ENCODE peak calls at places on chromosomes 5 and 9, in seven cellular contexts. One of them, this sample, is unnamed.

GRCh38 chr5:177390363-177391300 is 6.4 kb downstream of the SLC34A1 start:
- DNase-seq in upper lobe of left lung: no peak
- DNase-seq in transverse colon: peak; percentile 91
- DNase-seq in prostate gland: peak; percentile 82
- DNase-seq in breast epithelium: peak; percentile 84
- DNase-seq in HCT116: peak; percentile 81
- DNase-seq in stomach: peak; percentile 89
- DNase-seq in this sample: peak; percentile 95

GRCh38 chr9:110994771-110995241 is 43.5 kb downstream of the LPAR1 start:
- DNase-seq in breast epithelium: no peak
- DNase-seq in prostate gland: no peak
- DNase-seq in transverse colon: no peak
- DNase-seq in upper lobe of left lung: no peak
- DNase-seq in stomach: no peak
- DNase-seq in HCT116: no peak
- DNase-seq in this sample: no peak

GRCh38 chr9:37061763-37062162 is 27.7 kb upstream of the PAX5 start:
- DNase-seq in prostate gland: no peak
- DNase-seq in upper lobe of left lung: no peak
- DNase-seq in stomach: no peak
- DNase-seq in HCT116: no peak
- DNase-seq in breast epithelium: no peak
- DNase-seq in transverse colon: no peak
- DNase-seq in this sample: peak; percentile 37

GRCh38 chr5:104540448-104540847 is 977.9 kb upstream of the NUDT12 start:
- DNase-seq in transverse colon: peak; percentile 11
- DNase-seq in breast epithelium: no peak
- DNase-seq in upper lobe of left lung: no peak
- DNase-seq in prostate gland: no peak
- DNase-seq in HCT116: peak; percentile 40
- DNase-seq in stomach: no peak
- DNase-seq in this sample: no peak

GRCh38 chr9:20988916-20989315 is 42.5 kb downstream of the HACD4 start:
- DNase-seq in HCT116: no peak
- DNase-seq in breast epithelium: no peak
- DNase-seq in transverse colon: no peak
- DNase-seq in upper lobe of left lung: no peak
- DNase-seq in stomach: no peak
- DNase-seq in prostate gland: no peak
- DNase-seq in this sample: no peak

GRCh38 chr9:20693068-20693467 is 9.0 kb downstream of the FOCAD start:
- DNase-seq in HCT116: no peak
- DNase-seq in stomach: no peak
- DNase-seq in breast epithelium: no peak
- DNase-seq in transverse colon: no peak
- DNase-seq in prostate gland: no peak
- DNase-seq in upper lobe of left lung: no peak
- DNase-seq in this sample: no peak

GRCh38 chr5:39566891-39567290 is 142.1 kb upstream of the DAB2 start:
- DNase-seq in transverse colon: no peak
- DNase-seq in breast epithelium: no peak
- DNase-seq in upper lobe of left lung: no peak
- DNase-seq in stomach: no peak
- DNase-seq in prostate gland: no peak
- DNase-seq in HCT116: no peak
- DNase-seq in this sample: no peak

GRCh38 chr9:16013366-16013765 is 460.5 kb downstream of the CCDC171 start:
- DNase-seq in stomach: no peak
- DNase-seq in transverse colon: no peak
- DNase-seq in upper lobe of left lung: no peak
- DNase-seq in breast epithelium: no peak
- DNase-seq in prostate gland: no peak
- DNase-seq in HCT116: no peak
- DNase-seq in this sample: no peak

GRCh38 chr5:442335-443238 is at the start of gene EXOC3:
- DNase-seq in HCT116: peak; percentile 34
- DNase-seq in stomach: peak; percentile 77
- DNase-seq in prostate gland: peak; percentile 54
- DNase-seq in breast epithelium: no peak
- DNase-seq in transverse colon: peak; percentile 82
- DNase-seq in upper lobe of left lung: peak; percentile 96
- DNase-seq in this sample: no peak

GRCh38 chr9:130243015-130243881 is 22.3 kb upstream of the HMCN2 start:
- DNase-seq in upper lobe of left lung: no peak
- DNase-seq in HCT116: peak; percentile 47
- DNase-seq in prostate gland: peak; percentile 34
- DNase-seq in stomach: peak; percentile 82
- DNase-seq in transverse colon: peak; percentile 79
- DNase-seq in breast epithelium: peak; percentile 76
- DNase-seq in this sample: no peak

GRCh38 chr5:1300581-1301083 is 5.8 kb upstream of the TERT start:
- DNase-seq in stomach: no peak
- DNase-seq in HCT116: no peak
- DNase-seq in breast epithelium: peak; percentile 48
- DNase-seq in prostate gland: no peak
- DNase-seq in transverse colon: no peak
- DNase-seq in upper lobe of left lung: peak; percentile 43
- DNase-seq in this sample: no peak

GRCh38 chr5:81922790-81923398 is 48.9 kb upstream of the ATG10 start:
- DNase-seq in transverse colon: no peak
- DNase-seq in stomach: no peak
- DNase-seq in upper lobe of left lung: no peak
- DNase-seq in HCT116: no peak
- DNase-seq in prostate gland: no peak
- DNase-seq in breast epithelium: no peak
- DNase-seq in this sample: no peak

DNA sequence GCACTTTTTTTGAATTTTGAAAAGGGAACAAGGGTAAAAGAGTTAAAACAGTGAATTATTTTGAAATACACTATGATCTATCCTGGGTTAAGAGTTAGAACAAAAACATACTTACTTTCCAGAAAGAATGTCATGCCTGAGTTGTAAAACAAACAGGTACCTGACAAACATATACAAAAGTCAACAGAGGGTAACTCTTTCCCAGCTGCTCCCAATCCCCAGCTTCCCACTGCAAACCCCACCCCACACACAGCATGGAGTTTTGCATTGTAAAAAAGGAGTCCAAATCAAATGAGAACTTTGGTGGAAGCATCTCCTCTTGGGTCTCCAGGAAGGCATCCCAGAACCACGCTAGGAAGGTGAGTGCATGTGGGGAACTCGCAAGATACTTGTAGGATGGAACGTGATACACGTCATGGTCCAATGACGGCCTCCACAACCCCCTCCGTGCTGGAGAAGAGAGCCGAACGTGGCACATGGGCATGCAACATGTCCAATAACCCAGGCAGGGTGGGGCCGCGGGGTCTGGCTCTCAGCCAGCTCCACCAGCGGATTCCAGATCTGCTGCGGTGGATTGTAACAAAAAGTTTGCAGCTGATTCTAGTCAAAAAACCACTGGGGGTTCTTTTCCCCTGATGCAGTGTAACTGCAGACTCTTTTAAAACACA is 55.9 kb downstream of the EPB41L4B start:
- DNase-seq in upper lobe of left lung: peak; percentile 72
- DNase-seq in HCT116: no peak
- DNase-seq in stomach: peak; percentile 71
- DNase-seq in transverse colon: peak; percentile 73
- DNase-seq in breast epithelium: peak; percentile 66
- DNase-seq in prostate gland: peak; percentile 45
- DNase-seq in this sample: no peak
- H3K27ac ChIP-seq in upper lobe of left lung: no peak overlapping the region
- H3K27ac ChIP-seq in HCT116: no peak overlapping the region
- H3K27ac ChIP-seq in stomach: no peak overlapping the region
- H3K27ac ChIP-seq in transverse colon: no peak overlapping the region
- H3K27ac ChIP-seq in breast epithelium: no peak overlapping the region
- H3K27ac ChIP-seq in prostate gland: no peak overlapping the region
- H3K27ac ChIP-seq in this sample: no peak overlapping the region

GRCh38 chr9:125145425-125145824 is 2.1 kb upstream of the SCAI start:
- DNase-seq in upper lobe of left lung: no peak
- DNase-seq in transverse colon: no peak
- DNase-seq in stomach: no peak
- DNase-seq in prostate gland: no peak
- DNase-seq in HCT116: no peak
- DNase-seq in breast epithelium: no peak
- DNase-seq in this sample: no peak

GRCh38 chr9:125141751-125142150 is 1.6 kb downstream of the SCAI start:
- DNase-seq in transverse colon: no peak
- DNase-seq in upper lobe of left lung: no peak
- DNase-seq in prostate gland: no peak
- DNase-seq in stomach: no peak
- DNase-seq in breast epithelium: no peak
- DNase-seq in HCT116: no peak
- DNase-seq in this sample: no peak

GRCh38 chr9:125141251-125141650 is 2.1 kb downstream of the SCAI start:
- DNase-seq in stomach: no peak
- DNase-seq in upper lobe of left lung: no peak
- DNase-seq in transverse colon: no peak
- DNase-seq in HCT116: no peak
- DNase-seq in breast epithelium: no peak
- DNase-seq in prostate gland: no peak
- DNase-seq in this sample: no peak

GRCh38 chr9:125142560-125143376 is 560 bp downstream of the SCAI start:
- DNase-seq in HCT116: no peak
- DNase-seq in upper lobe of left lung: no peak
- DNase-seq in transverse colon: peak; percentile 11
- DNase-seq in stomach: no peak
- DNase-seq in prostate gland: no peak
- DNase-seq in breast epithelium: no peak
- DNase-seq in this sample: no peak

DNA sequence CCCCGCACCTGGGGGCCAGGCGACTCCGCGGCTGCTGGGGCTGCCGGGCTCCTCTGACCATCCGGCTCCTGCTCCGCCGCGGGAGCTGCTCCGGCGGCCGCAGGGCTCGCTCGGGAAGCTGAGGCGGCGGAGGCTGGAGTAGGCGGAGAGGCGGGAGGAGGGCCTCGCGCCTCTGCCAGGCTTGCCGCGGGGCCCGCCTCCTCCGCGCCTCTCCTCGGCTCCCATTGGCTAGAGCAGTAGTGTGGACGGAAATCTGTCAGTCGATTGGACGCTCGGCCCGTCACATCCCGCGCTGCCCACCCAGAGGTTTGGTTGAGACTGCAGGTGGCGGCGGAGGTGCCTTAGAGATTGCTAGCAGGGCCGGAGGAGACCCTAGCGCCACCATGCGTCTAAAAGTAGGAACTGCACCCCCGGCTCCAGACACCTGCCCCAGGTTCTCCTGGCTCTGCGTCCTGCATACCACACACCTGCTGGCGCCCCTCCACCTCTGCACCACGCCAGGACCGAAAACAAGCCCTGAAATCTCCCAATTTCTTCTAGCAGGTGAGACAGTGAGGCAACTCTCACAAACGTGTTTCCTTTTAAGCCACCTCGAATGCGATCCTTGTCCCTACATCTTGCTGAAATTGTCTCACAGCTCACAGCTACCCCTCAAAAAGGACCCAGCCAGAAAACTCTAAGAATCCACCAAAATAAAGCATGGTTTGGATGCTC is at the start of gene SCAI:
- DNase-seq in transverse colon: peak; percentile 99
- DNase-seq in upper lobe of left lung: peak; percentile 98
- DNase-seq in stomach: peak; percentile 99
- DNase-seq in HCT116: peak; percentile 98
- DNase-seq in breast epithelium: peak; percentile 99
- DNase-seq in prostate gland: peak; percentile 99
- DNase-seq in this sample: peak; percentile 100
- TF ChIP-seq POLR2AphosphoS5 in transverse colon: peak; percentile 62
- TF ChIP-seq POLR2AphosphoS5 in upper lobe of left lung: peak; percentile 74
- TF ChIP-seq POLR2AphosphoS5 in stomach: peak; percentile 22
- TF ChIP-seq POLR2AphosphoS5 in HCT116: peak; percentile 86
- TF ChIP-seq POLR2AphosphoS5 in breast epithelium: peak; percentile 62
- TF ChIP-seq POLR2AphosphoS5 in prostate gland: peak; percentile 90
- TF ChIP-seq POLR2AphosphoS5 in this sample: peak; percentile 76

GRCh38 chr5:5470933-5471332 is 48.5 kb downstream of the ICE1 start:
- DNase-seq in breast epithelium: no peak
- DNase-seq in transverse colon: no peak
- DNase-seq in prostate gland: no peak
- DNase-seq in HCT116: no peak
- DNase-seq in upper lobe of left lung: no peak
- DNase-seq in stomach: no peak
- DNase-seq in this sample: no peak

GRCh38 chr5:5461012-5461411 is 38.5 kb downstream of the ICE1 start:
- DNase-seq in stomach: no peak
- DNase-seq in breast epithelium: no peak
- DNase-seq in upper lobe of left lung: no peak
- DNase-seq in HCT116: no peak
- DNase-seq in prostate gland: no peak
- DNase-seq in transverse colon: no peak
- DNase-seq in this sample: no peak

GRCh38 chr5:5464036-5464715 is 41.7 kb downstream of the ICE1 start:
- DNase-seq in upper lobe of left lung: peak; percentile 37
- DNase-seq in HCT116: no peak
- DNase-seq in transverse colon: no peak
- DNase-seq in stomach: no peak
- DNase-seq in breast epithelium: no peak
- DNase-seq in prostate gland: no peak
- DNase-seq in this sample: no peak

GRCh38 chr5:5467737-5468136 is 45.3 kb downstream of the ICE1 start:
- DNase-seq in HCT116: no peak
- DNase-seq in upper lobe of left lung: no peak
- DNase-seq in breast epithelium: no peak
- DNase-seq in transverse colon: no peak
- DNase-seq in stomach: no peak
- DNase-seq in prostate gland: no peak
- DNase-seq in this sample: no peak

DNA sequence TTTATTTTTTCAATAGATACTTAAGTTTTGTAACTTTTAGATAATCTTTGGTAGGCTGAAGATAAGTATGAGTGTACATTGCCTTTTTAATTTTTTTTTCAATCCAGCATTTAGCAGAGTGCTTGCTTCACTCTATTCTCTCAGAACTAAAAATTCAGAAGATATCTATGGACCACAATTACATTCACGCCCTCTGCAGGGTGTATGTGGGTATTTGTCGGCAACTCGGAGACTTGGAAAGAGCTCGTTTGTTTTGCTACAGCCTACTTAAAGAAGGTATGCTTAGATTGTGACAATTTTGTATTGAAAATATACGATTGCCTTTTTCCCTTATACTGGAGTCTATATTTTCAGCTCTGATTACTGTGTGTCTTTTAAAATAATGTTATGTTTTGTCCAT is 43.8 kb downstream of the ICE1 start:
- DNase-seq in breast epithelium: no peak
- DNase-seq in prostate gland: no peak
- DNase-seq in upper lobe of left lung: no peak
- DNase-seq in stomach: no peak
- DNase-seq in transverse colon: no peak
- DNase-seq in HCT116: no peak
- DNase-seq in this sample: no peak
- H3K4me1 ChIP-seq in breast epithelium: no peaks in the 10 kb centered on the region
- H3K4me1 ChIP-seq in prostate gland: no peaks in the 10 kb centered on the region
- H3K4me1 ChIP-seq in upper lobe of left lung: no peaks in the 10 kb centered on the region
- H3K4me1 ChIP-seq in stomach: no peaks in the 10 kb centered on the region
- H3K4me1 ChIP-seq in transverse colon: no peaks in the 10 kb centered on the region
- H3K4me1 ChIP-seq in HCT116: no peaks in the 10 kb centered on the region
- H3K4me1 ChIP-seq in this sample: no peaks in the 10 kb centered on the region

DNA sequence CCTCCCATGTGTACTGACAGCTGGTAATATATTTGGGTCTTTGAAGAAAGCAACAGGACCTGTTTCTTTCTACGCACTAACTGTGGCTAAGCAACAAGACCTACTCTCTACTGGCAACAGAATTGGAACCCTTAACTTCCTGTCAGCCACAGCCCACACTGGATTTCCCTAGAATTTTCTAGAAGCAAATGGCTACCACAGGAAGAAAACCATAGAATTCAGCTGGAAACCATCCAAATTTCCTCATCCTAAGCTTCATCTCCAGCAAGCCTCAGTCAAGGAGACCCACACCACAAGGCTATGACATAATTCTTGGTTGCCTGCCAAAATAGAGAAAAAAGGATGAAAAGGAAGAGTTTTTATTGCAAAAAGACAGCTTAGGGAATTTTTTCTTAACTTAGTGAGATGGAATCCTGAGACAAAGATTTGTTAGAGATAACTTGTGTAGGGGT is 171.8 kb upstream of the TNC start:
- DNase-seq in upper lobe of left lung: no peak
- DNase-seq in stomach: no peak
- DNase-seq in transverse colon: no peak
- DNase-seq in HCT116: no peak
- DNase-seq in breast epithelium: no peak
- DNase-seq in prostate gland: no peak
- DNase-seq in this sample: no peak
- H3K27ac ChIP-seq in upper lobe of left lung: no peak overlapping the region
- H3K27ac ChIP-seq in stomach: no peak overlapping the region
- H3K27ac ChIP-seq in transverse colon: no peak overlapping the region
- H3K27ac ChIP-seq in HCT116: no peak overlapping the region
- H3K27ac ChIP-seq in breast epithelium: no peak overlapping the region
- H3K27ac ChIP-seq in prostate gland: no peak overlapping the region
- H3K27ac ChIP-seq in this sample: no peak overlapping the region

This sample was measured in esophagus muscularis mucosa.